ENCODE peak calls at places on chromosomes 5 and 9, in seven cellular contexts. F, T, P, H, V, D and S are unnamed samples.

GRCh38 chr5:3605298-3606010 is 9.8 kb downstream of the IRX1 start:
- DNase-seq in D (no peak), H (no peak), F (no peak), T (no peak), P (no peak), V (peak; percentile 56), S (no peak)

GRCh38 chr5:151002250-151002649 is 18.1 kb upstream of the GPX3 start:
- DNase-seq in H (no peak), F (no peak), D (peak; percentile 61), T (no peak), P (peak; percentile 53), V (no peak), S (no peak)

GRCh38 chr9:133489253-133490190 is 10.6 kb upstream of the SLC2A6 start:
- DNase-seq in V (peak; percentile 71), T (no peak), P (no peak), D (no peak), F (no peak), H (no peak), S (no peak)

GRCh38 chr5:13921573-13921972 is 22.9 kb downstream of the DNAH5 start:
- DNase-seq in T (no peak), V (no peak), H (no peak), D (no peak), P (no peak), F (no peak), S (no peak)

GRCh38 chr9:76585487-76586459 is 126.8 kb downstream of the GCNT1 start:
- DNase-seq in P (no peak), V (no peak), D (no peak), T (no peak), F (no peak), H (no peak), S (no peak)

GRCh38 chr5:170104710-170105109 is 987 bp upstream of the FOXI1 start:
- DNase-seq in F (no peak), H (no peak), D (no peak), V (no peak), T (no peak), P (no peak), S (no peak)

GRCh38 chr9:123368481-123369153 is 12.6 kb downstream of the CRB2 start:
- DNase-seq in T (no peak), F (no peak), D (no peak), V (no peak), H (no peak), P (no peak), S (no peak)

GRCh38 chr5:122846051-122846567 is 696 bp downstream of the SNX24 start:
- DNase-seq in P (no peak), F (no peak), V (no peak), H (no peak), T (no peak), D (no peak), S (no peak)

GRCh38 chr9:7777776-7778175 is 21.8 kb downstream of the DMAC1 start:
- DNase-seq in H (no peak), F (no peak), P (no peak), V (no peak), D (no peak), T (no peak), S (no peak)

GRCh38 chr5:307794-308579 is 13.5 kb upstream of the AHRR start:
- DNase-seq in P (no peak), V (no peak), H (no peak), D (no peak), F (no peak), T (no peak), S (no peak)